ENCODE peak calls at places on chromosomes 13 and 19, in six cellular contexts. U, V, N, T, A and J are unnamed samples.
A peak's percentile ranks its signal among the peaks of the same experiment; 100 is the strongest.

GRCh38 chr19:29667941-29668340 is 2.7 kb downstream of the PLEKHF1 start:
- DNase-seq in U (peak; percentile 72), N (no peak), A (no peak), V (peak; percentile 58), T (no peak), J (no peak)

GRCh38 chr13:51148952-51149573 is 38.0 kb upstream of the C13orf42 start:
- DNase-seq in A (no peak), U (peak; percentile 45), N (peak; percentile 8), V (no peak), T (no peak), J (no peak)

GRCh38 chr13:23427342-23428182 is 5.9 kb downstream of the SACS start:
- DNase-seq in T (no peak), N (peak; percentile 69), A (no peak), U (peak; percentile 64), V (no peak), J (no peak)

GRCh38 chr19:34232566-34233481 is 21.5 kb upstream of the GARRE1 start:
- DNase-seq in N (peak; percentile 96), T (no peak), U (peak; percentile 86), V (no peak), A (peak; percentile 65), J (peak; percentile 89)

GRCh38 chr13:113805431-113806103 is 46.5 kb downstream of the TMEM255B start:
- DNase-seq in U (peak; percentile 40), T (no peak), A (peak; percentile 36), V (no peak), N (no peak), J (no peak)

GRCh38 chr13:112645327-112645914 is 44.4 kb upstream of the ATP11A start:
- DNase-seq in N (no peak), T (no peak), U (no peak), A (no peak), V (no peak), J (no peak)

GRCh38 chr13:67771106-67771505 is 541.0 kb upstream of the PCDH9 start:
- DNase-seq in U (no peak), T (no peak), V (no peak), A (no peak), N (no peak), J (no peak)

GRCh38 chr19:29519931-29520330 is 5.9 kb upstream of the VSTM2B start:
- DNase-seq in N (no peak), T (no peak), A (no peak), U (peak; percentile 3), V (no peak), J (no peak)

GRCh38 chr19:46265217-46265828 is 31.5 kb upstream of the HIF3A start:
- DNase-seq in A (no peak), U (no peak), V (peak; percentile 54), N (peak; percentile 70), T (peak; percentile 68), J (peak; percentile 78)

GRCh38 chr19:46271488-46272197 is 25.2 kb upstream of the HIF3A start:
- DNase-seq in T (no peak), A (no peak), N (peak; percentile 87), V (no peak), U (no peak), J (peak; percentile 81)

GRCh38 chr19:46269085-46269484 is 27.8 kb upstream of the HIF3A start:
- DNase-seq in V (no peak), A (no peak), U (no peak), T (no peak), N (no peak), J (no peak)

DNA sequence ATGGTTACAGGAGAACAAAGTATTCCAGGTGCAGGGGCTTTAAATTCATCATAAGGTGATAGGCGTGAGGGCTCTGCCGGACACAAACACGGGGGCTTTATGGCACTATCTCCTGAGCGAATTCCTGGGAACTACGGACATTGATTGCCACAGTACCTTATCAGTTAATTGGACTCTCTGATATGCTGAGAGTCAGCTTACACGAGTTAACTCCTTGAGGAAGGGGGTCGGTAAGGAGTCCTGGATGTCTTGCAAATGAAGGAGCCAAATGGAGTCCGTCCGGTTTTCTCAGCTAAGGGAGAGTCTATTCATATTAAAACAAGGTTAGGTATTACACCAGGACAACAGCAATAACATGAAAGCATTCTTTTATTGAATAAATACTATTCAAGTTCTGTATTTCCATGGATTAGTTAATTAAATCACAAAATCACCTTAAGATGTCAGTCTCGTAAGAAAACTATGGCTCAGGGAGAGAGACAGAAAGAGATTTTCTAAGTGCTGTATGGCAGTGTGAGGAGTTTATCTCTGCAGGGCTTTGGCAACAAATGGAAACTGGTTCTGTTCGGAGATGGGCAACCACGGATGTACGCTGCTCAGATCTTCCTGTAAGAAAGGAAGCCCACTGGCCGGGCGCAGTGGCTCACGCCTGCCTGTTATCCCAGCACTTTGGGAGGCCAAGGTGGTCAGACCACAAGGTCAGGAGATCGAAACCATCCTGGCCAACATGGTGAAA is 26.2 kb upstream of the HIF3A start:
- DNase-seq in T (no peak), N (no peak), V (no peak), A (no peak), U (no peak), J (no peak)
- H3K4me3 ChIP-seq in T (no peak overlapping the region), N (no peak overlapping the region), V (no peak overlapping the region), A (no peak overlapping the region), U (no peak overlapping the region), J (no peak overlapping the region)

GRCh38 chr19:3118232-3119070 is 17.4 kb upstream of the GNA15 start:
- DNase-seq in A (peak; percentile 39), V (no peak), T (no peak), N (no peak), U (peak; percentile 36), J (no peak)
- H3K27ac ChIP-seq in A (no peak overlapping the region), V (no peak overlapping the region), T (no peak overlapping the region), N (no peak overlapping the region), U (no peak overlapping the region), J (no peak overlapping the region)

DNA sequence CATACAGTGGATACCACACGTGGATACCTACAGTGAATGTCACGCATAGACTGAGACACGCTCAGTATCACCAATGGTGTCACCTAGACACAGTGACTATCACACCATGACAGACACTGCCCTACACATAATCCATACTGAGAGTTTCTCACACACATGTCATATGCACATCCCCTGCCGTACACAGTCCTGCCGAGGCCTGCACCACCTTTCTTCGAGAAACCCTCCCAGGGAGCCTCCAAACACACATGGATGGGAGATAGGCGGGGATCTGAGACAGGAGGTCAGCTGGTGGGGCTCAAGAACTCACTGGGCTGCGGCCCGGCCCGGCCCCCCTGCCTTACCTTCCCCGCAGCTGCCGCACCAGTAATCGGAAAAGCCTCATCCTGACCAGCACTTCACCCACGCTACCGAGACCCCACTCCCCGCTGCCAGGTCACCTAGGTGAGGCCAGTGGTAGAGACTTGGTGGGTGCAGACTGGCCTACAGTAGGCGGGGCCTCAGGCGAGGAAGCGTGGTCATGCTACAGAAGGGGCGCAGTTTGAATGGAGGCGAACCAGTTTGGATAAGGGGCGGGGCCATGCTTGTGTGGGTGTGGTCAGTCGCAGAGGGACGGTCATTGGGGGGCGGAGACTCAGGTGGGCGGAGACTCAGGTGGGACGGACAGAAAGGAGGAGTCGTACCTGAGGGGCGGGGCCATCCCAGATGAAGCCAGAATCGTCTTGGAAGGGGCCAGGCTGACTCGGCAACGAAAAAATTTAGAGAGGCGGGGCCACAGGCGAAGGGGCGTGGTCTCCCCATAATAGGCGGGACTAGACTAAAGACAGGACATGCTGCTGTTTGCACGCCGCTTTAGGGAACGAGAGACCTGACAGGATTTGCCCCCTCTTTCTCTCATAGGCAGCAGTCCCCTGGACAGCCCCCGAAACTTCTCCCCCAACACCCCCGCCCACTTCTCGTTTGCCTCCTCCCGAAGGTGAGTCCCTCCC is 2.1 kb downstream of the MAST1 start:
- DNase-seq in U (peak; percentile 67), N (peak; percentile 84), T (peak; percentile 78), V (no peak), A (peak; percentile 73), J (peak; percentile 76)
- H3K27me3 ChIP-seq in U (no peaks in the 10 kb centered on the region), N (peaks cover 4% of the 10 kb centered on the region), T (no peaks in the 10 kb centered on the region), V (peaks cover 43% of the 10 kb centered on the region), A (no peaks in the 10 kb centered on the region), J (peaks cover 65% of the 10 kb centered on the region)

DNA sequence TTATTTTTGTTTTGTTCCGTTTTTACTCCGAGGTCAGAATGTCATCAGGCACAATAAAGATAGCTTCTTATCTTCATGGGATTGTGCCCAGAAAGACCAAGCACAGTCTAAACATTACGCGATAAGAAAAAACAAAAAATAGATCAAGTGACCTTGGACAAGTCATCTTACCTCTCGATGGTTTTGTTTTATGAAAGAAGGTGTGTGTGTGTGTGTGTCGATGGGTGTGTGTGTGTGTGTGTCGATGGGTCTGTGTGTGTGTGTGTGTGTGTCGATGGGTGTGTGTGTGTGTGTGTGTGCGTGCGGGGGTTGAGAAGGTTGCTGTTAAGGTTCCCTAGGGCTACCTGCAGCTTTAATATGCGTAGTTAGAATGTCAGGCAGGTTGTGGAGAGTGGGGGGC is 616 bp upstream of the ATP8A2 start:
- DNase-seq in T (no peak), U (no peak), A (no peak), N (no peak), V (no peak), J (no peak)
- H3K4me3 ChIP-seq in T (no peak overlapping the region), U (no peak overlapping the region), A (no peak overlapping the region), N (no peak overlapping the region), V (no peak overlapping the region), J (no peak overlapping the region)

GRCh38 chr13:40562975-40563349 is 103.5 kb downstream of the FOXO1 start:
- DNase-seq in N (no peak), A (peak; percentile 63), T (no peak), V (no peak), U (peak; percentile 56), J (no peak)
- H3K27ac ChIP-seq in N (no peak overlapping the region), A (peak overlapping the region; percentile 76), T (peak overlapping the region; percentile 11), V (no peak overlapping the region), U (peak overlapping the region; percentile 37), J (no peak overlapping the region)

GRCh38 chr13:28492527-28493367 is 2.2 kb downstream of the FLT1 start:
- DNase-seq in T (no peak), V (no peak), N (no peak), A (no peak), U (no peak), J (no peak)
- H3K27me3 ChIP-seq in T (peaks cover 6% of the 10 kb centered on the region), V (peaks cover 6% of the 10 kb centered on the region), N (peaks cover 37% of the 10 kb centered on the region), A (no peaks in the 10 kb centered on the region), U (no peaks in the 10 kb centered on the region), J (peaks cover 39% of the 10 kb centered on the region)

GRCh38 chr19:41861846-41862245 is 1.8 kb downstream of the RPS19 start:
- DNase-seq in T (no peak), N (no peak), A (peak; percentile 4), U (no peak), V (no peak), J (no peak)
- H3K4me3 ChIP-seq in T (no peak overlapping the region), N (peak overlapping the region; percentile 92), A (peak overlapping the region; percentile 94), U (no peak overlapping the region), V (peak overlapping the region; percentile 92), J (no peak overlapping the region)